ENCODE peak calls at places on chromosomes 12 and 14, in five cellular contexts. One of them, this sample, is unnamed.

GRCh38 chr12:27549231-27549800 is 25.3 kb downstream of the PPFIBP1 start:
- DNase-seq in IMR-90: peak
- DNase-seq in T-helper 1 cell: no peak
- DNase-seq in iPS-NIHi11: no peak
- DNase-seq in stimulated activated CD4-positive, alpha-beta T cell treated with anti-CD3 and anti-CD28 coated beads, Interleukin-1b, Interleukin-23, amount 100 ng/mL, for 24 hours: no peak
- DNase-seq in this sample: no peak

GRCh38 chr12:131159660-131160059 is 206.0 kb downstream of the ADGRD1 start:
- DNase-seq in IMR-90: no peak
- DNase-seq in T-helper 1 cell: no peak
- DNase-seq in iPS-NIHi11: peak
- DNase-seq in stimulated activated CD4-positive, alpha-beta T cell treated with anti-CD3 and anti-CD28 coated beads, Interleukin-1b, Interleukin-23, amount 100 ng/mL, for 24 hours: no peak
- DNase-seq in this sample: no peak

GRCh38 chr14:60188115-60188514 is 22.9 kb upstream of the DHRS7 start:
- DNase-seq in IMR-90: no peak
- DNase-seq in T-helper 1 cell: no peak
- DNase-seq in iPS-NIHi11: no peak
- DNase-seq in stimulated activated CD4-positive, alpha-beta T cell treated with anti-CD3 and anti-CD28 coated beads, Interleukin-1b, Interleukin-23, amount 100 ng/mL, for 24 hours: no peak
- DNase-seq in this sample: no peak

GRCh38 chr12:561908-562593 is 101.2 kb downstream of the NINJ2 start:
- DNase-seq in IMR-90: no peak
- DNase-seq in T-helper 1 cell: no peak
- DNase-seq in iPS-NIHi11: no peak
- DNase-seq in stimulated activated CD4-positive, alpha-beta T cell treated with anti-CD3 and anti-CD28 coated beads, Interleukin-1b, Interleukin-23, amount 100 ng/mL, for 24 hours: no peak
- DNase-seq in this sample: no peak

GRCh38 chr12:115849262-115849943 is 428.1 kb downstream of the MED13L start:
- DNase-seq in IMR-90: no peak
- DNase-seq in T-helper 1 cell: no peak
- DNase-seq in iPS-NIHi11: no peak
- DNase-seq in stimulated activated CD4-positive, alpha-beta T cell treated with anti-CD3 and anti-CD28 coated beads, Interleukin-1b, Interleukin-23, amount 100 ng/mL, for 24 hours: no peak
- DNase-seq in this sample: no peak

GRCh38 chr14:92122351-92122677 is 545 bp downstream of the CPSF2 start:
- DNase-seq in IMR-90: peak
- DNase-seq in T-helper 1 cell: no peak
- DNase-seq in iPS-NIHi11: peak
- DNase-seq in stimulated activated CD4-positive, alpha-beta T cell treated with anti-CD3 and anti-CD28 coated beads, Interleukin-1b, Interleukin-23, amount 100 ng/mL, for 24 hours: no peak
- DNase-seq in this sample: no peak

GRCh38 chr12:20576528-20576927 is 118.6 kb upstream of the SLCO1C1 start:
- DNase-seq in IMR-90: no peak
- DNase-seq in T-helper 1 cell: no peak
- DNase-seq in iPS-NIHi11: no peak
- DNase-seq in stimulated activated CD4-positive, alpha-beta T cell treated with anti-CD3 and anti-CD28 coated beads, Interleukin-1b, Interleukin-23, amount 100 ng/mL, for 24 hours: no peak
- DNase-seq in this sample: no peak

GRCh38 chr14:104657563-104658324 is 31.7 kb upstream of the INF2 start:
- DNase-seq in IMR-90: no peak
- DNase-seq in T-helper 1 cell: no peak
- DNase-seq in iPS-NIHi11: no peak
- DNase-seq in stimulated activated CD4-positive, alpha-beta T cell treated with anti-CD3 and anti-CD28 coated beads, Interleukin-1b, Interleukin-23, amount 100 ng/mL, for 24 hours: no peak
- DNase-seq in this sample: no peak

GRCh38 chr14:39430762-39431415 is 1.3 kb downstream of the FBXO33 start:
- DNase-seq in IMR-90: peak
- DNase-seq in T-helper 1 cell: no peak
- DNase-seq in iPS-NIHi11: no peak
- DNase-seq in stimulated activated CD4-positive, alpha-beta T cell treated with anti-CD3 and anti-CD28 coated beads, Interleukin-1b, Interleukin-23, amount 100 ng/mL, for 24 hours: no peak
- DNase-seq in this sample: no peak

GRCh38 chr12:13273850-13274249 is 77.3 kb downstream of the EMP1 start:
- DNase-seq in IMR-90: no peak
- DNase-seq in T-helper 1 cell: no peak
- DNase-seq in iPS-NIHi11: no peak
- DNase-seq in stimulated activated CD4-positive, alpha-beta T cell treated with anti-CD3 and anti-CD28 coated beads, Interleukin-1b, Interleukin-23, amount 100 ng/mL, for 24 hours: no peak
- DNase-seq in this sample: no peak

GRCh38 chr12:32108829-32109228 is 2.2 kb downstream of the BICD1 start:
- DNase-seq in IMR-90: no peak
- DNase-seq in T-helper 1 cell: no peak
- DNase-seq in iPS-NIHi11: no peak
- DNase-seq in stimulated activated CD4-positive, alpha-beta T cell treated with anti-CD3 and anti-CD28 coated beads, Interleukin-1b, Interleukin-23, amount 100 ng/mL, for 24 hours: no peak
- DNase-seq in this sample: no peak

GRCh38 chr14:30270200-30271161 is 288.5 kb upstream of the G2E3 start:
- DNase-seq in IMR-90: peak
- DNase-seq in T-helper 1 cell: no peak
- DNase-seq in iPS-NIHi11: peak
- DNase-seq in stimulated activated CD4-positive, alpha-beta T cell treated with anti-CD3 and anti-CD28 coated beads, Interleukin-1b, Interleukin-23, amount 100 ng/mL, for 24 hours: peak
- DNase-seq in this sample: no peak

GRCh38 chr12:83826112-83826511 is 1086.5 kb downstream of the SLC6A15 start:
- DNase-seq in IMR-90: peak
- DNase-seq in T-helper 1 cell: no peak
- DNase-seq in iPS-NIHi11: peak
- DNase-seq in stimulated activated CD4-positive, alpha-beta T cell treated with anti-CD3 and anti-CD28 coated beads, Interleukin-1b, Interleukin-23, amount 100 ng/mL, for 24 hours: no peak
- DNase-seq in this sample: no peak

GRCh38 chr12:55797068-55797467 is 20.5 kb downstream of the SARNP start:
- DNase-seq in IMR-90: peak
- DNase-seq in T-helper 1 cell: no peak
- DNase-seq in iPS-NIHi11: peak
- DNase-seq in stimulated activated CD4-positive, alpha-beta T cell treated with anti-CD3 and anti-CD28 coated beads, Interleukin-1b, Interleukin-23, amount 100 ng/mL, for 24 hours: no peak
- DNase-seq in this sample: no peak

GRCh38 chr12:108850854-108851573 is 6.4 kb downstream of the SSH1 start:
- DNase-seq in IMR-90: peak
- DNase-seq in T-helper 1 cell: no peak
- DNase-seq in iPS-NIHi11: no peak
- DNase-seq in stimulated activated CD4-positive, alpha-beta T cell treated with anti-CD3 and anti-CD28 coated beads, Interleukin-1b, Interleukin-23, amount 100 ng/mL, for 24 hours: no peak
- DNase-seq in this sample: no peak

GRCh38 chr12:110171636-110172035 is 47.5 kb downstream of the IFT81 start:
- DNase-seq in IMR-90: no peak
- DNase-seq in T-helper 1 cell: no peak
- DNase-seq in iPS-NIHi11: no peak
- DNase-seq in stimulated activated CD4-positive, alpha-beta T cell treated with anti-CD3 and anti-CD28 coated beads, Interleukin-1b, Interleukin-23, amount 100 ng/mL, for 24 hours: no peak
- DNase-seq in this sample: no peak

GRCh38 chr12:100859063-100859627 is 64.6 kb downstream of the ANO4 start:
- DNase-seq in IMR-90: no peak
- DNase-seq in T-helper 1 cell: no peak
- DNase-seq in iPS-NIHi11: no peak
- DNase-seq in stimulated activated CD4-positive, alpha-beta T cell treated with anti-CD3 and anti-CD28 coated beads, Interleukin-1b, Interleukin-23, amount 100 ng/mL, for 24 hours: no peak
- DNase-seq in this sample: no peak

GRCh38 chr12:19431407-19432308 is 7.6 kb upstream of the AEBP2 start:
- DNase-seq in IMR-90: peak
- DNase-seq in T-helper 1 cell: no peak
- DNase-seq in iPS-NIHi11: no peak
- DNase-seq in stimulated activated CD4-positive, alpha-beta T cell treated with anti-CD3 and anti-CD28 coated beads, Interleukin-1b, Interleukin-23, amount 100 ng/mL, for 24 hours: no peak
- DNase-seq in this sample: peak

GRCh38 chr14:55963295-55963694 is 154.9 kb upstream of the PELI2 start:
- DNase-seq in IMR-90: no peak
- DNase-seq in T-helper 1 cell: no peak
- DNase-seq in iPS-NIHi11: no peak
- DNase-seq in stimulated activated CD4-positive, alpha-beta T cell treated with anti-CD3 and anti-CD28 coated beads, Interleukin-1b, Interleukin-23, amount 100 ng/mL, for 24 hours: no peak
- DNase-seq in this sample: no peak

GRCh38 chr12:6829532-6830220 is 1.5 kb downstream of the P3H3 start:
- DNase-seq in IMR-90: peak
- DNase-seq in T-helper 1 cell: no peak
- DNase-seq in iPS-NIHi11: peak
- DNase-seq in stimulated activated CD4-positive, alpha-beta T cell treated with anti-CD3 and anti-CD28 coated beads, Interleukin-1b, Interleukin-23, amount 100 ng/mL, for 24 hours: no peak
- DNase-seq in this sample: no peak

GRCh38 chr12:101695698-101696097 is 1.7 kb upstream of the CHPT1 start:
- DNase-seq in IMR-90: peak
- DNase-seq in T-helper 1 cell: no peak
- DNase-seq in iPS-NIHi11: no peak
- DNase-seq in stimulated activated CD4-positive, alpha-beta T cell treated with anti-CD3 and anti-CD28 coated beads, Interleukin-1b, Interleukin-23, amount 100 ng/mL, for 24 hours: no peak
- DNase-seq in this sample: no peak

This sample was measured in AG04449.